ENCODE peak calls at places on chromosomes 13 and 19, in seven cellular contexts. B, I, E, W, H, G and S are unnamed samples.

GRCh38 chr19:18841400-18841799 is 9.6 kb downstream of the UPF1 start:
- DNase-seq in I (no peak), G (no peak), H (no peak), B (no peak), E (no peak), W (no peak), S (no peak)

GRCh38 chr19:51294211-51294976 is 17.1 kb upstream of the IGLON5 start:
- DNase-seq in H (no peak), G (no peak), I (no peak), B (no peak), E (no peak), W (no peak), S (no peak)

GRCh38 chr13:30796132-30796832 is 60.9 kb downstream of the ALOX5AP start:
- DNase-seq in H (peak), G (no peak), E (no peak), I (peak), B (peak), W (peak), S (peak)

GRCh38 chr13:28488376-28489005 is 6.4 kb downstream of the FLT1 start:
- DNase-seq in I (no peak), H (no peak), G (no peak), W (peak), B (no peak), E (no peak), S (peak)

GRCh38 chr19:31894451-31894850 is 451.0 kb upstream of the ZNF507 start:
- DNase-seq in G (no peak), H (no peak), B (no peak), I (no peak), W (no peak), E (no peak), S (no peak)

GRCh38 chr13:99959538-99960230 is 11.9 kb downstream of the ZIC5 start:
- DNase-seq in W (no peak), H (no peak), G (no peak), E (no peak), I (no peak), B (no peak), S (no peak)

GRCh38 chr19:58274771-58275199 is 4.0 kb upstream of the ZNF8 start:
- DNase-seq in I (peak), W (peak), E (no peak), H (no peak), B (peak), G (no peak), S (no peak)

GRCh38 chr13:95783747-95784146 is 106.8 kb downstream of the DNAJC3 start:
- DNase-seq in H (no peak), I (no peak), B (peak), W (no peak), E (no peak), G (no peak), S (no peak)

GRCh38 chr13:81058211-81058915 is 717.4 kb upstream of the SPRY2 start:
- DNase-seq in G (no peak), I (peak), E (no peak), B (no peak), W (no peak), H (no peak), S (no peak)

GRCh38 chr19:1259206-1259872 is 9.8 kb upstream of the CIRBP start:
- DNase-seq in H (no peak), E (no peak), I (peak), W (peak), G (peak), B (peak), S (peak)

GRCh38 chr13:83975668-83976165 is 93.4 kb upstream of the SLITRK1 start:
- DNase-seq in B (no peak), G (no peak), W (peak), E (no peak), H (no peak), I (no peak), S (no peak)

GRCh38 chr19:3699741-3700241 is 477 bp downstream of the PIP5K1C start:
- DNase-seq in H (no peak), I (no peak), G (no peak), E (no peak), W (no peak), B (no peak), S (no peak)

GRCh38 chr13:86788624-86789023 is 882.5 kb upstream of the SLITRK5 start:
- DNase-seq in B (no peak), W (no peak), I (no peak), H (no peak), G (no peak), E (no peak), S (no peak)

GRCh38 chr13:41496420-41497234 is 39.3 kb downstream of the RGCC start:
- DNase-seq in H (peak), G (no peak), B (peak), I (peak), E (no peak), W (peak), S (peak)

GRCh38 chr13:88800505-88800904 is 1129.3 kb downstream of the SLITRK5 start:
- DNase-seq in W (no peak), B (no peak), G (no peak), I (no peak), H (no peak), E (no peak), S (no peak)

GRCh38 chr19:47725759-47726401 is 12.7 kb downstream of the EHD2 start:
- DNase-seq in G (no peak), W (no peak), I (no peak), B (peak), H (no peak), E (no peak), S (no peak)

GRCh38 chr13:46111151-46111550 is 6.3 kb upstream of the CPB2 start:
- DNase-seq in E (no peak), H (no peak), G (no peak), I (no peak), W (no peak), B (no peak), S (no peak)

GRCh38 chr13:50909605-50910482 is at the start of gene RNASEH2B:
- DNase-seq in H (no peak), E (peak), B (peak), W (peak), G (peak), I (peak), S (peak)

GRCh38 chr19:8456064-8456463 is 11.3 kb downstream of the HNRNPM start:
- DNase-seq in I (no peak), E (no peak), B (no peak), H (no peak), G (no peak), W (no peak), S (no peak)

GRCh38 chr13:41670873-41671443 is 213.6 kb downstream of the RGCC start:
- DNase-seq in I (no peak), W (peak), E (no peak), G (no peak), B (no peak), H (no peak), S (no peak)

GRCh38 chr13:40476175-40476958 is 190.1 kb downstream of the FOXO1 start:
- DNase-seq in W (peak), G (no peak), H (no peak), B (peak), I (peak), E (no peak), S (peak)

GRCh38 chr19:29809795-29810503 is 1.8 kb upstream of the CCNE1 start:
- DNase-seq in I (no peak), H (no peak), W (no peak), E (no peak), G (no peak), B (no peak), S (no peak)

GRCh38 chr13:74246398-74246975 is 112.3 kb upstream of the KLF12 start:
- DNase-seq in E (no peak), W (peak), B (no peak), I (peak), H (no peak), G (no peak), S (no peak)

GRCh38 chr13:73465629-73465974 is 406.8 kb downstream of the KLF5 start:
- DNase-seq in W (peak), G (no peak), E (no peak), H (no peak), I (peak), B (peak), S (peak)

GRCh38 chr19:34224996-34225658 is 29.2 kb upstream of the GARRE1 start:
- DNase-seq in B (peak), G (no peak), W (peak), E (no peak), H (no peak), I (peak), S (peak)

GRCh38 chr19:12872941-12873890 is 8.0 kb downstream of the DNASE2 start:
- DNase-seq in G (peak), B (peak), I (peak), H (no peak), E (no peak), W (peak), S (peak)

GRCh38 chr19:48490980-48491792 is 20.4 kb downstream of the LMTK3 start:
- DNase-seq in H (no peak), I (no peak), G (peak), E (peak), B (peak), W (no peak), S (no peak)

GRCh38 chr19:566403-566802 is 6.0 kb upstream of the BSG start:
- DNase-seq in G (no peak), B (peak), I (peak), H (no peak), E (no peak), W (peak), S (no peak)